ENCODE peak calls at places on chromosomes 11 and 22, in eight cellular contexts. I is Karpas-422, C is M059J, X is NCI-H2081, N is hypothalamus, A is T-helper 1 cell, R is fibroblast of lung, O is KG1. D is an unnamed sample.

GRCh38 chr11:2913029-2913431 is 16.2 kb downstream of the PHLDA2 start:
- DNase-seq in I (no peak), C (peak; percentile 76), X (no peak), N (no peak), A (no peak), R (peak; percentile 58), O (no peak), D (no peak)

GRCh38 chr11:59222464-59223065 is 9.8 kb upstream of the MPEG1 start:
- DNase-seq in I (no peak), C (no peak), X (no peak), N (no peak), A (no peak), R (no peak), O (no peak), D (no peak)

GRCh38 chr11:44659641-44660040 is 67.1 kb upstream of the TSPAN18 start:
- DNase-seq in I (no peak), C (no peak), X (no peak), N (no peak), A (no peak), R (no peak), O (no peak), D (no peak)

GRCh38 chr11:122882809-122883681 is 486 bp downstream of the JHY start:
- DNase-seq in I (no peak), C (peak; percentile 83), X (peak; percentile 66), N (peak; percentile 18), A (peak; percentile 35), R (peak; percentile 91), O (peak; percentile 84), D (no peak)

GRCh38 chr11:34305095-34305692 is 52.6 kb downstream of the ABTB2 start:
- DNase-seq in I (no peak), C (peak; percentile 54), X (no peak), N (no peak), A (no peak), R (peak; percentile 70), O (no peak), D (no peak)

GRCh38 chr22:25352294-25352680 is 132.8 kb downstream of the CRYBB2 start:
- DNase-seq in I (no peak), C (no peak), X (no peak), N (no peak), A (no peak), R (no peak), O (no peak), D (no peak)

GRCh38 chr11:46290598-46291309 is 13.3 kb downstream of the CREB3L1 start:
- DNase-seq in I (no peak), C (peak; percentile 97), X (no peak), N (no peak), A (no peak), R (peak; percentile 96), O (no peak), D (no peak)

GRCh38 chr11:118914178-118914918 is 11.4 kb downstream of the BCL9L start:
- DNase-seq in I (peak; percentile 65), C (peak; percentile 71), X (peak; percentile 48), N (peak; percentile 33), A (peak; percentile 70), R (peak; percentile 39), O (no peak), D (peak; percentile 38)

GRCh38 chr11:119148855-119149370 is at the start of gene ABCG4:
- DNase-seq in I (no peak), C (peak; percentile 12), X (peak; percentile 17), N (no peak), A (peak; percentile 13), R (no peak), O (no peak), D (no peak)

GRCh38 chr11:6572215-6572614 is 31.2 kb downstream of the RRP8 start:
- DNase-seq in I (no peak), C (peak; percentile 70), X (no peak), N (no peak), A (no peak), R (peak; percentile 93), O (no peak), D (no peak)

GRCh38 chr11:94623120-94623735 is 56.1 kb downstream of the PIWIL4 start:
- DNase-seq in I (peak; percentile 95), C (peak; percentile 80), X (peak; percentile 76), N (no peak), A (peak; percentile 8), R (peak; percentile 70), O (peak; percentile 72), D (peak; percentile 91)

GRCh38 chr11:122398167-122398566 is 257.4 kb upstream of the UBASH3B start:
- DNase-seq in I (no peak), C (no peak), X (no peak), N (no peak), A (no peak), R (peak; percentile 38), O (no peak), D (no peak)

GRCh38 chr22:48551716-48552268 is 1275.9 kb downstream of the BRD1 start:
- DNase-seq in I (no peak), C (no peak), X (no peak), N (no peak), A (no peak), R (no peak), O (no peak), D (no peak)

GRCh38 chr22:22467112-22467511 is 41.4 kb downstream of the ZNF280B start:
- DNase-seq in I (no peak), C (no peak), X (no peak), N (no peak), A (no peak), R (no peak), O (no peak), D (no peak)

GRCh38 chr22:43237280-43237679 is 50.3 kb upstream of the TTLL12 start:
- DNase-seq in I (no peak), C (no peak), X (no peak), N (no peak), A (no peak), R (no peak), O (no peak), D (no peak)

GRCh38 chr22:19884161-19884953 is 29.7 kb upstream of the GNB1L start:
- DNase-seq in I (no peak), C (no peak), X (no peak), N (no peak), A (no peak), R (no peak), O (no peak), D (no peak)

GRCh38 chr11:121067453-121067852 is 33.6 kb upstream of the TECTA start:
- DNase-seq in I (no peak), C (no peak), X (peak; percentile 23), N (no peak), A (no peak), R (no peak), O (no peak), D (no peak)

GRCh38 chr22:43901976-43902643 is 10.3 kb upstream of the PNPLA5 start:
- DNase-seq in I (no peak), C (peak; percentile 94), X (no peak), N (no peak), A (no peak), R (peak; percentile 97), O (no peak), D (no peak)

GRCh38 chr22:36641902-36642640 is 61.5 kb downstream of the CACNG2 start:
- DNase-seq in I (no peak), C (no peak), X (no peak), N (no peak), A (no peak), R (peak; percentile 32), O (no peak), D (no peak)

GRCh38 chr11:23644443-23644842 is 784.2 kb upstream of the CCDC179 start:
- DNase-seq in I (no peak), C (peak; percentile 20), X (no peak), N (no peak), A (no peak), R (no peak), O (no peak), D (no peak)

D was measured in NAMALWA.